ENCODE peak calls at places on chromosomes 11 and 22, in four cellular contexts. One of them, this sample, is unnamed. For H3K27me3, the result is how much of the 10 kb centered on the place peaks cover.

GRCh38 chr11:112221263-112221835 is 4.9 kb upstream of the PTS start:
- DNase-seq in IMR-90: no peak
- DNase-seq in aorta: no peak
- DNase-seq in AG04450: no peak
- DNase-seq in this sample: no peak

GRCh38 chr22:46062971-46063631 is 86.1 kb upstream of the WNT7B start:
- DNase-seq in IMR-90: no peak
- DNase-seq in aorta: peak
- DNase-seq in AG04450: no peak
- DNase-seq in this sample: no peak

GRCh38 chr11:115552151-115552550 is 47.9 kb upstream of the CADM1 start:
- DNase-seq in IMR-90: no peak
- DNase-seq in aorta: no peak
- DNase-seq in AG04450: no peak
- DNase-seq in this sample: no peak

GRCh38 chr11:30488304-30488998 is 97.7 kb downstream of the MPPED2 start:
- DNase-seq in IMR-90: peak
- DNase-seq in aorta: no peak
- DNase-seq in AG04450: peak
- DNase-seq in this sample: no peak

GRCh38 chr22:44448271-44448780 is 49.7 kb downstream of the RTL6 start:
- DNase-seq in IMR-90: peak
- DNase-seq in aorta: peak
- DNase-seq in AG04450: peak
- DNase-seq in this sample: no peak

GRCh38 chr11:78853521-78853920 is 278.9 kb upstream of the NARS2 start:
- DNase-seq in IMR-90: no peak
- DNase-seq in aorta: no peak
- DNase-seq in AG04450: no peak
- DNase-seq in this sample: no peak

GRCh38 chr11:91163619-91164451 is 941.0 kb upstream of the CHORDC1 start:
- DNase-seq in IMR-90: peak
- DNase-seq in aorta: no peak
- DNase-seq in AG04450: no peak
- DNase-seq in this sample: no peak

GRCh38 chr11:8699903-8700302 is 17.3 kb downstream of the RPL27A start:
- DNase-seq in IMR-90: peak
- DNase-seq in aorta: peak
- DNase-seq in AG04450: no peak
- DNase-seq in this sample: no peak

GRCh38 chr11:3962406-3962840 is 107.0 kb downstream of the STIM1 start:
- DNase-seq in IMR-90: peak
- DNase-seq in aorta: no peak
- DNase-seq in AG04450: no peak
- DNase-seq in this sample: no peak

GRCh38 chr11:72740562-72741428 is 11.4 kb downstream of the ARAP1 start:
- DNase-seq in IMR-90: no peak
- DNase-seq in aorta: no peak
- DNase-seq in AG04450: no peak
- DNase-seq in this sample: no peak

GRCh38 chr11:103051986-103052385 is 40.0 kb downstream of the DCUN1D5 start:
- DNase-seq in IMR-90: peak
- DNase-seq in aorta: no peak
- DNase-seq in AG04450: peak
- DNase-seq in this sample: no peak

GRCh38 chr11:127000291-127000968 is at the start of gene KIRREL3:
- DNase-seq in IMR-90: peak
- DNase-seq in aorta: no peak
- DNase-seq in AG04450: no peak
- DNase-seq in this sample: no peak
- H3K27me3 ChIP-seq in IMR-90: under half
- H3K27me3 ChIP-seq in aorta: under half
- H3K27me3 ChIP-seq in AG04450: under half
- H3K27me3 ChIP-seq in this sample: under half

GRCh38 chr22:22386602-22387385 is 121.7 kb downstream of the ZNF280B start:
- DNase-seq in IMR-90: no peak
- DNase-seq in aorta: no peak
- DNase-seq in AG04450: no peak
- DNase-seq in this sample: no peak
- H3K27me3 ChIP-seq in IMR-90: under half
- H3K27me3 ChIP-seq in aorta: under half
- H3K27me3 ChIP-seq in AG04450: under half
- H3K27me3 ChIP-seq in this sample: under half

GRCh38 chr11:57477507-57478189 is 17.3 kb downstream of the RTN4RL2 start:
- DNase-seq in IMR-90: no peak
- DNase-seq in aorta: no peak
- DNase-seq in AG04450: no peak
- DNase-seq in this sample: no peak

GRCh38 chr11:57475191-57475590 is 14.9 kb downstream of the RTN4RL2 start:
- DNase-seq in IMR-90: peak
- DNase-seq in aorta: no peak
- DNase-seq in AG04450: no peak
- DNase-seq in this sample: no peak

GRCh38 chr11:57476223-57476882 is 16.0 kb downstream of the RTN4RL2 start:
- DNase-seq in IMR-90: no peak
- DNase-seq in aorta: peak
- DNase-seq in AG04450: no peak
- DNase-seq in this sample: peak

GRCh38 chr11:57475671-57476222 is 15.4 kb downstream of the RTN4RL2 start:
- DNase-seq in IMR-90: no peak
- DNase-seq in aorta: no peak
- DNase-seq in AG04450: no peak
- DNase-seq in this sample: no peak

DNA sequence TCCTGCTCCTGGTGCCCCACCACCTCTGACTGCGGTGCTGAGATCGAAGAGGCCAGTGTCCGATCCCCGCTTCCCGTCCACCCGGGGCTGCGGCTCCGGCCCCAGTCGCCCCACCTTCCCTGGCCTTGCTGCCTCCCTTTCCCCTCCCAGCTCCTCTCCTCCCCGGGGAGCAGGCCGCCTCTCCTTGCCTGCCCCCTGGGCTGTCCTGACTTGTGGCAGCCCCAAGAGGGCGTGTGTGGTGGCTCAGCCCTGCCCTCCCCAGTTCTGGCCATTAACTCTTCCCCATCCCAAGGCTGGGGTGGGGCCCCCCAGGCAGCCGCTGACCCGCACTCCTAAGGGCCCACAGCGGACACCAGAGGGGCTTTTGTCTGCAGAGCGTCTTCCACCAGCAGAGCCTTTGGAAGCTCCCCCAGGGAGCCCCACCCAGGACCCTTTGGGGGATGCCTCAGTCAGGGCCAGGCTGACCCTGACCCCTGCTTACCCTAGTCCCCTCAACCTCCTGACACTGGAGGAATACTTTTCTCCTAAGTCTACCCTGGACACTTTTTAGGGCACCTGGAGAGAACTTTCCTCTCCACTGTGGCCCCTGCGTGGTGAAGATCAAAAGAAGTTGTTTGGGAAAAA is 16.7 kb downstream of the RTN4RL2 start:
- DNase-seq in IMR-90: peak
- DNase-seq in aorta: no peak
- DNase-seq in AG04450: no peak
- DNase-seq in this sample: peak
- H3K27me3 ChIP-seq in IMR-90: under half
- H3K27me3 ChIP-seq in aorta: under half
- H3K27me3 ChIP-seq in AG04450: under half
- H3K27me3 ChIP-seq in this sample: under half

GRCh38 chr11:62922653-62923371 is 1.6 kb upstream of the CHRM1 start:
- DNase-seq in IMR-90: no peak
- DNase-seq in aorta: no peak
- DNase-seq in AG04450: no peak
- DNase-seq in this sample: peak

GRCh38 chr11:62922189-62922589 is 1.0 kb upstream of the CHRM1 start:
- DNase-seq in IMR-90: no peak
- DNase-seq in aorta: no peak
- DNase-seq in AG04450: no peak
- DNase-seq in this sample: no peak

GRCh38 chr11:62921573-62922188 is 518 bp upstream of the CHRM1 start:
- DNase-seq in IMR-90: peak
- DNase-seq in aorta: no peak
- DNase-seq in AG04450: no peak
- DNase-seq in this sample: no peak

GRCh38 chr11:62919898-62920640 is 1.1 kb downstream of the CHRM1 start:
- DNase-seq in IMR-90: no peak
- DNase-seq in aorta: no peak
- DNase-seq in AG04450: no peak
- DNase-seq in this sample: no peak

DNA sequence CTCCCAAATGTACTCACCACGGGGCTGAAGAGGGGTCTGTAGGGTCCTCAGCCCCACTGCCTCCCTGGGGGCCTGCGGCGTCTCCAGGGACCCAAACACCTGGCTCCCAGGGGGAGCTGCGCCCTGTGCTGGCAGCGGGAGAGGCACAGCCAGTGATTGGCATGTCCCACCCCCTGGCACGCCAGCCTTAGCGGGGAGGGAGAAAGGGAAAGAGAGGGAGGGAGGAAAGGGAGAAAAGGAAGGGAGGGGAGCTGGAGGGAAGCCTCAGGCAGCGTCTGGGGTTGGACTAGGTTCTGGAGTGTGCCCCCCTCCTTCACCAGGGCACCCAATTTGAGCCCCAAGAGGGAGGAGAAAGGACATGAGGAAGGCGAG is at the start of gene CHRM1:
- DNase-seq in IMR-90: no peak
- DNase-seq in aorta: no peak
- DNase-seq in AG04450: no peak
- DNase-seq in this sample: no peak
- H3K27me3 ChIP-seq in IMR-90: half or more
- H3K27me3 ChIP-seq in aorta: under half
- H3K27me3 ChIP-seq in AG04450: half or more
- H3K27me3 ChIP-seq in this sample: under half

This sample was measured in GM06990.